ENCODE peak calls at places on chromosomes 5 and 9, in five cellular contexts. One of them, this sample, is unnamed.

GRCh38 chr5:174832811-174833210 is 108.4 kb downstream of the MSX2 start:
- DNase-seq in glutamatergic neuron: no peak
- DNase-seq in GM10248: no peak
- DNase-seq in CD8-positive, alpha-beta T cell: no peak
- DNase-seq in type B pancreatic cell: no peak
- DNase-seq in this sample: no peak

GRCh38 chr5:176545737-176546509 is 3.2 kb upstream of the CDHR2 start:
- DNase-seq in glutamatergic neuron: no peak
- DNase-seq in GM10248: no peak
- DNase-seq in CD8-positive, alpha-beta T cell: no peak
- DNase-seq in type B pancreatic cell: no peak
- DNase-seq in this sample: no peak

GRCh38 chr9:91426123-91426745 is 2.6 kb upstream of the NFIL3 start:
- DNase-seq in glutamatergic neuron: no peak
- DNase-seq in GM10248: peak; percentile 56
- DNase-seq in CD8-positive, alpha-beta T cell: no peak
- DNase-seq in type B pancreatic cell: no peak
- DNase-seq in this sample: no peak

GRCh38 chr9:123925820-123926219 is 4.1 kb downstream of the DENND1A start:
- DNase-seq in glutamatergic neuron: no peak
- DNase-seq in GM10248: no peak
- DNase-seq in CD8-positive, alpha-beta T cell: no peak
- DNase-seq in type B pancreatic cell: no peak
- DNase-seq in this sample: no peak

GRCh38 chr5:150335778-150336177 is 21.7 kb upstream of the TCOF1 start:
- DNase-seq in glutamatergic neuron: no peak
- DNase-seq in GM10248: no peak
- DNase-seq in CD8-positive, alpha-beta T cell: no peak
- DNase-seq in type B pancreatic cell: no peak
- DNase-seq in this sample: no peak

GRCh38 chr5:149271195-149271716 is 403 bp upstream of the AFAP1L1 start:
- DNase-seq in glutamatergic neuron: no peak
- DNase-seq in GM10248: no peak
- DNase-seq in CD8-positive, alpha-beta T cell: no peak
- DNase-seq in type B pancreatic cell: no peak
- DNase-seq in this sample: no peak

GRCh38 chr9:121883281-121884056 is 209.6 kb downstream of the TTLL11 start:
- DNase-seq in glutamatergic neuron: no peak
- DNase-seq in GM10248: no peak
- DNase-seq in CD8-positive, alpha-beta T cell: no peak
- DNase-seq in type B pancreatic cell: no peak
- DNase-seq in this sample: no peak

GRCh38 chr9:75692309-75692708 is 198.2 kb upstream of the PCSK5 start:
- DNase-seq in glutamatergic neuron: no peak
- DNase-seq in GM10248: no peak
- DNase-seq in CD8-positive, alpha-beta T cell: no peak
- DNase-seq in type B pancreatic cell: no peak
- DNase-seq in this sample: no peak

GRCh38 chr9:93258818-93259489 is 75.0 kb downstream of the WNK2 start:
- DNase-seq in glutamatergic neuron: peak; percentile 22
- DNase-seq in GM10248: no peak
- DNase-seq in CD8-positive, alpha-beta T cell: no peak
- DNase-seq in type B pancreatic cell: peak; percentile 67
- DNase-seq in this sample: no peak

GRCh38 chr9:16363916-16364315 is 506.6 kb downstream of the BNC2 start:
- DNase-seq in glutamatergic neuron: no peak
- DNase-seq in GM10248: no peak
- DNase-seq in CD8-positive, alpha-beta T cell: no peak
- DNase-seq in type B pancreatic cell: no peak
- DNase-seq in this sample: no peak

GRCh38 chr9:19473605-19474004 is 64.8 kb downstream of the ACER2 start:
- DNase-seq in glutamatergic neuron: no peak
- DNase-seq in GM10248: no peak
- DNase-seq in CD8-positive, alpha-beta T cell: no peak
- DNase-seq in type B pancreatic cell: no peak
- DNase-seq in this sample: no peak
- TF ChIP-seq CTCF in glutamatergic neuron: no peak
- TF ChIP-seq CTCF in GM10248: no peak
- TF ChIP-seq CTCF in CD8-positive, alpha-beta T cell: no peak
- TF ChIP-seq CTCF in type B pancreatic cell: peak; percentile 30
- TF ChIP-seq CTCF in this sample: no peak

GRCh38 chr5:137605377-137605776 is 106.3 kb upstream of the SPOCK1 start:
- DNase-seq in glutamatergic neuron: no peak
- DNase-seq in GM10248: no peak
- DNase-seq in CD8-positive, alpha-beta T cell: no peak
- DNase-seq in type B pancreatic cell: no peak
- DNase-seq in this sample: no peak

GRCh38 chr5:137604348-137605095 is 105.4 kb upstream of the SPOCK1 start:
- DNase-seq in glutamatergic neuron: no peak
- DNase-seq in GM10248: no peak
- DNase-seq in CD8-positive, alpha-beta T cell: no peak
- DNase-seq in type B pancreatic cell: peak; percentile 20
- DNase-seq in this sample: no peak

GRCh38 chr5:137606401-137606800 is 107.3 kb upstream of the SPOCK1 start:
- DNase-seq in glutamatergic neuron: no peak
- DNase-seq in GM10248: no peak
- DNase-seq in CD8-positive, alpha-beta T cell: no peak
- DNase-seq in type B pancreatic cell: no peak
- DNase-seq in this sample: no peak

GRCh38 chr5:137602721-137603273 is 103.7 kb upstream of the SPOCK1 start:
- DNase-seq in glutamatergic neuron: no peak
- DNase-seq in GM10248: no peak
- DNase-seq in CD8-positive, alpha-beta T cell: no peak
- DNase-seq in type B pancreatic cell: peak; percentile 51
- DNase-seq in this sample: no peak

GRCh38 chr5:137603891-137604290 is 104.8 kb upstream of the SPOCK1 start:
- DNase-seq in glutamatergic neuron: no peak
- DNase-seq in GM10248: no peak
- DNase-seq in CD8-positive, alpha-beta T cell: no peak
- DNase-seq in type B pancreatic cell: no peak
- DNase-seq in this sample: no peak
- TF ChIP-seq CTCF in glutamatergic neuron: no peak
- TF ChIP-seq CTCF in GM10248: no peak
- TF ChIP-seq CTCF in CD8-positive, alpha-beta T cell: no peak
- TF ChIP-seq CTCF in type B pancreatic cell: no peak
- TF ChIP-seq CTCF in this sample: no peak

DNA sequence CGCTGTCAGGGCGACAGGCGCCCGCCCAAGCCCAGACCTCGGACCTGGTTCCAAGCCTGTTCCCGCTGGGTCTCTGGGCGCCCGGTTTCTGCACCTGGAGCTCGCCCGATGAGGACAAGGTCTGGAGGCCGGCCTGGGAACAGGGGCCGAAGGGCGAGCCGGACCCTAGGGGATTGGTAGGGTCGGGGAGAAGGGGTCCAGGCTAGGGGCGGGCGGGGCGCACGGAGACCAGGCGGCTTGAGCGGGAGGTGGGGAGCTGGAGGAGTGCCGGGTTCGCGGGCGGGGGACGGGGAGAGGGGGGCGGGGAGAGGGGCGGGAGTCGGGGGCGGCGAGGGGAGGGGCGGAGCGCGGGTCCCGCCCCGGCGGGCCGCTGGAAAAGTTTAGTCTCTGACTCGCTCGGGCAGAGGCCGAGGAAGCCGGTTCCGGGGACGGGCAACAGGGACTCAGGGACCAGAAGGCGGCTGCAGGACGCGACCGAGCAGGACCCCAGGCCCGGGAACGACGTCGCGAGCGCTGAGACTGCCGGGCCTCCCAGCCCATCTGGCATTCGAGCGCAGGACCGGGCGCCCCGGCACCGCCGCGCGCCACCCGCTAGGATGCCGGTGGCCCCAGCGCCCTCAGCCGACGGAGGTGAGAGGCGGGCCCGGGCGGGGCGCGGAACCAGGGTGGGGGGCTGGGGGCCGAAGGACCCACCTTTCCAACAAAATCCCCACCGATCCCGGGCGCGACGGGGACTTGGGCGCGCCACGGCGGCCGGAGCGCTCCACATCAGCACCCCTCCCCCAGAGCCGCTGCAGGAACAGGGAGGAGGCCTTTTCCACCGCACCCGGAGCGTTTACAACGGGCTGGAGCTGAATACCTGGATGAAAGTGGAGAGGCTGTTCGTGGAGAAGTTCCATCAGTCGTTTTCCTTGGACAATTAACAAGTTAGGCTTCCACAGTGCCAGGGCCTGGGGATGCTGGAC is at the start of gene S1PR3:
- DNase-seq in glutamatergic neuron: peak; percentile 64
- DNase-seq in GM10248: no peak
- DNase-seq in CD8-positive, alpha-beta T cell: no peak
- DNase-seq in type B pancreatic cell: peak; percentile 73
- DNase-seq in this sample: no peak
- TF ChIP-seq CTCF in glutamatergic neuron: no peak
- TF ChIP-seq CTCF in GM10248: no peak
- TF ChIP-seq CTCF in CD8-positive, alpha-beta T cell: no peak
- TF ChIP-seq CTCF in type B pancreatic cell: peak; percentile 52
- TF ChIP-seq CTCF in this sample: no peak

GRCh38 chr9:125524522-125524921 is 182.5 kb downstream of the MAPKAP1 start:
- DNase-seq in glutamatergic neuron: no peak
- DNase-seq in GM10248: no peak
- DNase-seq in CD8-positive, alpha-beta T cell: no peak
- DNase-seq in type B pancreatic cell: no peak
- DNase-seq in this sample: no peak
- TF ChIP-seq CTCF in glutamatergic neuron: no peak
- TF ChIP-seq CTCF in GM10248: no peak
- TF ChIP-seq CTCF in CD8-positive, alpha-beta T cell: no peak
- TF ChIP-seq CTCF in type B pancreatic cell: no peak
- TF ChIP-seq CTCF in this sample: no peak

DNA sequence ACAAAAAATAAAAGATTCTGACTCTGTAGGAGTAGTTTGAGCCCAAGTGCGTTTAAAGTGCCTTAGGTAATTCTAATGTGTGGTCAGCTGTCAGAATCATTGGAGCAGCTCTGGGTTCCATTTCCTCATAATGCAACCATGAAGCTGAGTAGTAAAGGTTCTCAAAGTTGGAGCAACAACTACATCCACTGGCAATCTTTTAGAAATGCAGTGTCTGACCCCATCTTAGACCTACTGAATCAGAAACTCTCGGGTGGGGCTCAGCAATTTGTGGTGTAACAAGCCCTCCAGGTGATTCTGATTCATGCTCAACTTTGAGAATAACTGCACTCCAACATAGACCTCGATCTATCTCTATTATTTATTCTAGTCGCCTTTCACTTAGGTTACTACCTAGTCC is 7.6 kb upstream of the ALDH1A1 start:
- DNase-seq in glutamatergic neuron: no peak
- DNase-seq in GM10248: no peak
- DNase-seq in CD8-positive, alpha-beta T cell: no peak
- DNase-seq in type B pancreatic cell: no peak
- DNase-seq in this sample: no peak
- TF ChIP-seq CTCF in glutamatergic neuron: no peak
- TF ChIP-seq CTCF in GM10248: no peak
- TF ChIP-seq CTCF in CD8-positive, alpha-beta T cell: no peak
- TF ChIP-seq CTCF in type B pancreatic cell: no peak
- TF ChIP-seq CTCF in this sample: no peak

This sample was measured in CD4-positive, alpha-beta T cell.